ENCODE peak calls at places on chromosomes 13 and 19, in four cellular contexts. X is tibial artery, E is uterus, F is left ventricle myocardium inferior. T is an unnamed sample. For H3K27me3, the result is how much of the 10 kb centered on the place peaks cover.

GRCh38 chr13:31775686-31776085 is 36.4 kb downstream of the RXFP2 start:
- DNase-seq in X (peak), E (no peak), F (peak), T (no peak)

GRCh38 chr13:38563739-38564138 is 123.1 kb upstream of the FREM2 start:
- DNase-seq in X (no peak), E (no peak), F (no peak), T (no peak)

GRCh38 chr13:80040977-80041310 is 300.0 kb downstream of the SPRY2 start:
- DNase-seq in X (no peak), E (no peak), F (no peak), T (no peak)

GRCh38 chr19:33275933-33276619 is 26.3 kb downstream of the CEBPA start:
- DNase-seq in X (no peak), E (no peak), F (no peak), T (no peak)

GRCh38 chr13:67023088-67023893 is 206.8 kb downstream of the PCDH9 start:
- DNase-seq in X (no peak), E (no peak), F (no peak), T (peak)

GRCh38 chr19:23378948-23379347 is 16.3 kb downstream of the ZNF91 start:
- DNase-seq in X (no peak), E (no peak), F (no peak), T (no peak)

GRCh38 chr13:75647126-75647784 is 11.1 kb downstream of the LMO7 start:
- DNase-seq in X (no peak), E (no peak), F (no peak), T (no peak)

GRCh38 chr19:29485293-29485692 is 40.5 kb upstream of the VSTM2B start:
- DNase-seq in X (peak), E (no peak), F (no peak), T (peak)

GRCh38 chr19:49347835-49348234 is 12.6 kb downstream of the CD37 start:
- DNase-seq in X (no peak), E (peak), F (no peak), T (no peak)

GRCh38 chr13:112690242-112690943 is 555 bp downstream of the ATP11A start:
- DNase-seq in X (peak), E (peak), F (peak), T (no peak)

GRCh38 chr13:49828452-49828851 is 36.0 kb upstream of the KPNA3 start:
- DNase-seq in X (no peak), E (no peak), F (no peak), T (no peak)

GRCh38 chr13:20633802-20634201 is 66.8 kb downstream of the IFT88 start:
- DNase-seq in X (no peak), E (no peak), F (no peak), T (no peak)

GRCh38 chr19:19506592-19506991 is 8.8 kb downstream of the TSSK6 start:
- DNase-seq in X (no peak), E (no peak), F (no peak), T (no peak)

GRCh38 chr19:7533925-7534480 is 1.5 kb upstream of the PNPLA6 start:
- DNase-seq in X (peak), E (peak), F (peak), T (peak)

GRCh38 chr19:45692187-45693111 is at the start of gene QPCTL:
- DNase-seq in X (peak), E (peak), F (peak), T (peak)

GRCh38 chr19:45682908-45683307 is 8.8 kb downstream of the SNRPD2 start:
- DNase-seq in X (no peak), E (no peak), F (no peak), T (no peak)

GRCh38 chr19:45682117-45682516 is 9.6 kb downstream of the SNRPD2 start:
- DNase-seq in X (no peak), E (no peak), F (no peak), T (no peak)

GRCh38 chr19:45691516-45692186 is at the start of gene SNRPD2:
- DNase-seq in X (peak), E (peak), F (peak), T (peak)

DNA sequence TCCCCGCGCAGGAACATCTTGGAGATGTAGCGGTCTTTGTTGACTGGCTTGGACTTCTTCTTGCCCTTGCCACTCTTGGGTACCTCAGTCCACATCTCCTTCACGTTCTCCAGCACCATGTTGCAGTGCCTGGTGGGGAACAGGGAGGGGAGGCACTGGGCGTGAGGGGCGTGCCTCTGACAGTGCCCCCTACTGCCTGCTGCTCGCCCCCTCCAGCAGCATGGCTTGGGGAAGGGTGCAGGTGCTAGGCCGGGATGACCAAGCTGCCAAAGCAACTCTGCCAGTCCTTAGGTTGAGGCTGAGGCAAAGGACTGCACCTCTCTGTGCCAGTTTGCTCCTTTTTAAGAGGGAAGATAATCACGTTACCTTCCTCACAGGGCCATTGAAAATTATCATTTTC is 4.2 kb downstream of the SNRPD2 start:
- DNase-seq in X (no peak), E (no peak), F (no peak), T (no peak)
- TF ChIP-seq CTCF in X (no peak), E (no peak), F (no peak), T (no peak)

GRCh38 chr19:1445932-1446712 is 3.8 kb upstream of the APC2 start:
- DNase-seq in X (no peak), E (no peak), F (no peak), T (no peak)

GRCh38 chr19:1446713-1447564 is 3.0 kb upstream of the APC2 start:
- DNase-seq in X (no peak), E (no peak), F (no peak), T (no peak)

GRCh38 chr19:1447565-1447903 is 2.4 kb upstream of the APC2 start:
- DNase-seq in X (no peak), E (no peak), F (no peak), T (no peak)

GRCh38 chr19:1449467-1450442 is at the start of gene APC2:
- DNase-seq in X (no peak), E (no peak), F (no peak), T (no peak)

GRCh38 chr19:1447944-1448343 is 2.0 kb upstream of the APC2 start:
- DNase-seq in X (no peak), E (no peak), F (no peak), T (no peak)
- H3K27me3 ChIP-seq in X (under half), E (under half), F (half or more), T (under half)

DNA sequence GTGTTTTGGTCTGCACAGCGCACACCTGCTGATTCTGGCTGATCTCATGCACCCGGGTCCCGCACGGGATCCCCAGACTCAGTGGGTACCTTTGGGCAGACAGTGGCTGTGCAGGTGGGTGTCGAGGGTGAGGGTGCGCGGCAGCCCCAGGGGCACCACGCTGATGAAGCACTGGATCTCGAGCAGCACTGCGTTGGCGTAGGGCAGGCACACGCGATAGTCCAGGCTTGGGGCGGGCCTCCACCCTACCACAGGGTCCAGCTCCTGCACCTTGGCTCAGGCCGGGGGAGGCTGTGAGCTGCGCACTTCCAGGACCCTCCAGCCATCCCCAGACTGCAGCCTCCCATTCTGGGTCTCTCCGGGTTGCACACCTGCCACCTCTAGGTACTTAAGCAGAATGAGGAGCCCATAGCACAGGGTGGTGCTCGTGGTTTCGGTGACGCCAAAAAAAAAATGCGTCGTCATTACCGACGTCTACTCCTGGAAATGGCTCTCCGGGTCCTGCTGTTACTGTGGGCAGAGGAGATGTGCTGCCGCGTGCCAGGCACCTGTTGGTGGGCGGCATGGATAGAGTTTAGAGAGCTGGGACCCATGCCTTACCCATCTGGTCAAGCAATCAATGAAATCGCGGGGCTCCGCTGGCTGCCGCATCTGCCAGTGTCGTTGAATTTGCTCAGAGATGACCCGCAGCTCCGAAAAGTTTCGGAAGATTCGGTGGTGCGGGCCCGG is 10.5 kb downstream of the EGLN2 start:
- DNase-seq in X (no peak), E (peak), F (no peak), T (no peak)
- H3K4me3 ChIP-seq in X (peak), E (no peak), F (peak), T (no peak)

GRCh38 chr13:78586706-78587105 is 16.6 kb downstream of the POU4F1 start:
- DNase-seq in X (no peak), E (no peak), F (no peak), T (no peak)
- TF ChIP-seq CTCF in X (no peak), E (no peak), F (no peak), T (no peak)

DNA sequence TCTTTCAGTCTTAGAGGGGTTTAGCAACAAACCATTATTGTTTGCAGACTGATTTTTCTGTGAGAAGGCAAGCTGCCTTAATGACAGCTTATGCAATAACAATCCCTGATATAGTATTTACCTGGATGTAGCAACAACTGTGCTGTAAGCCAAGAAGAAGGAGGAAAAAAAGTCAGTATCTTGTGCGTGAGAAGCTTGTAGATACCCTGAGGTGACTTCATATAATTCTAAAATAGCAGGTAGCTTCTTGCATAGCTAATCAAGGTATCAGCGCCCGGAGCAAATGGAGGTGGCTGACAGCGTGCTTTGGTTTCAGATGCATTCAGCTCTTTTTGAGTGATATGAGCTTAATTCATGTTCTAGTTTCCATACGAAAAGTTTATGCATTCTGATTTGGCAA is 309.8 kb downstream of the KLF5 start:
- DNase-seq in X (no peak), E (no peak), F (no peak), T (no peak)
- H3K27me3 ChIP-seq in X (under half), E (under half), F (under half), T (under half)

DNA sequence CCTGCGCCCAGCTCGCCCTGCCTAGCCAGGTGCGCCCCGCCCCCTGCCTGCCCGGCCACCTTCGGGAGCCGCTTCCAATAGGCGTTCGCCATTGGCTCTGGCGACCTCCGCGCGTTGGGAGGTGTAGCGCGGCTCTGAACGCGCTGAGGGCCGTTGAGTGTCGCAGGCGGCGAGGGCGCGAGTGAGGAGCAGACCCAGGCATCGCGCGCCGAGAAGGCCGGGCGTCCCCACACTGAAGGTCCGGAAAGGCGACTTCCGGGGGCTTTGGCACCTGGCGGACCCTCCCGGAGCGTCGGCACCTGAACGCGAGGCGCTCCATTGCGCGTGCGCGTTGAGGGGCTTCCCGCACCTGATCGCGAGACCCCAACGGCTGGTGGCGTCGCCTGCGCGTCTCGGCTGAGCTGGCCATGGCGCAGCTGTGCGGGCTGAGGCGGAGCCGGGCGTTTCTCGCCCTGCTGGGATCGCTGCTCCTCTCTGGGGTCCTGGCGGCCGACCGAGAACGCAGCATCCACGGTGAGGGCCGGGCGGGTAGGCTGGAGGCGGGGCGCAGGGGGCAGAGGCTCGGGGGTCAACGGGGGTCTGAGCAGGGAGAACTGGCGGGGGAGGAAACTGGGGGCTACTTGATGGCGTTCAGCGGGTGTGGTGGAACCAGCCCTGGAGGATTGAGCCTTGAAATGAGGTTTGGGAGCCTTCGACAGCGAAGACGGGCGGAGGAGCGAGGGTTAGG is at the start of gene SPINT2:
- DNase-seq in X (no peak), E (no peak), F (no peak), T (peak)
- H3K4me3 ChIP-seq in X (peak), E (peak), F (peak), T (peak)

GRCh38 chr19:35715355-35715809 is 2.4 kb upstream of the KMT2B start:
- DNase-seq in X (no peak), E (peak), F (no peak), T (no peak)

GRCh38 chr19:35713904-35714440 is 3.8 kb upstream of the KMT2B start:
- DNase-seq in X (no peak), E (no peak), F (no peak), T (no peak)

GRCh38 chr19:35715981-35716734 is 1.6 kb upstream of the KMT2B start:
- DNase-seq in X (no peak), E (peak), F (peak), T (peak)

GRCh38 chr19:35712910-35713845 is 4.6 kb upstream of the KMT2B start:
- DNase-seq in X (no peak), E (no peak), F (no peak), T (no peak)

GRCh38 chr19:35714601-35715354 is 3.0 kb upstream of the KMT2B start:
- DNase-seq in X (no peak), E (no peak), F (no peak), T (no peak)
- TF ChIP-seq CTCF in X (no peak), E (no peak), F (no peak), T (no peak)

DNA sequence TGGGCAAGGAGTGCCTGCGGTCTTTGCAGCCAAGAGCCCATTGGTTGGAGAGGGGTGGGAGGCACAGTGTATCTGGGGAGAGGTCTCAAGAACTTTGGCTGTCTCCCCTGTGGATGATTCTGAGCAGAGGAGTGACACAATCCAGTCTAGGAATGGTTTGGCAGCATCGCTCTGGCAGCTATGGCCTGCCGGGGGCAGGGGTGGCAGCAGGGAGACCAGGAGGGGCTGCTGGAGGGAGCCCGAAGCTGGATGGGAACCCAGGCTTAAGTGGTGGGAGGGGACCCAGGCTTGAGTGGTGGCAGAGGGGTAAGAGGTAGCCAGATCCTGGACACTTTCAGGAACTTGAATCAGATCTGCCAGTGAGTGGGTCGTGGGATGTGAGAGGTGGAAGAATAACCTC is 30.1 kb upstream of the C1QTNF9 start:
- DNase-seq in X (no peak), E (no peak), F (no peak), T (no peak)
- H3K27me3 ChIP-seq in X (under half), E (under half), F (under half), T (under half)

GRCh38 chr13:30394798-30395191 is 27.5 kb upstream of the UBE2L5 start:
- DNase-seq in X (no peak), E (no peak), F (no peak), T (no peak)
- H3K4me3 ChIP-seq in X (peak), E (peak), F (peak), T (peak)

GRCh38 chr19:51511353-51511752 is 9.8 kb upstream of the SIGLEC12 start:
- DNase-seq in X (no peak), E (no peak), F (no peak), T (no peak)
- TF ChIP-seq CTCF in X (no peak), E (no peak), F (no peak), T (no peak)

T was measured in lung.